ENCODE peak calls at places on chromosome 22, in four cellular contexts. One of them, this sample, is unnamed.

GRCh38 chr22:48444320-48445112 is 1383.2 kb downstream of the BRD1 start:
- DNase-seq in stomach: no peak
- DNase-seq in iPS DF 6.9: no peak
- DNase-seq in cardiac fibroblast: no peak
- DNase-seq in this sample: no peak

GRCh38 chr22:24140357-24140756 is 40.9 kb upstream of the SUSD2 start:
- DNase-seq in stomach: no peak
- DNase-seq in iPS DF 6.9: no peak
- DNase-seq in cardiac fibroblast: no peak
- DNase-seq in this sample: no peak

GRCh38 chr22:40056163-40056958 is 61.6 kb downstream of the FAM83F start:
- DNase-seq in stomach: no peak
- DNase-seq in iPS DF 6.9: no peak
- DNase-seq in cardiac fibroblast: no peak
- DNase-seq in this sample: no peak

GRCh38 chr22:25054943-25055511 is 102.5 kb downstream of the KIAA1671 start:
- DNase-seq in stomach: no peak
- DNase-seq in iPS DF 6.9: no peak
- DNase-seq in cardiac fibroblast: no peak
- DNase-seq in this sample: no peak

GRCh38 chr22:38021201-38021600 is 36.0 kb upstream of the PICK1 start:
- DNase-seq in stomach: no peak
- DNase-seq in iPS DF 6.9: no peak
- DNase-seq in cardiac fibroblast: no peak
- DNase-seq in this sample: no peak

GRCh38 chr22:38864361-38865191 is 7.4 kb downstream of the CBX6 start:
- DNase-seq in stomach: peak; percentile 70
- DNase-seq in iPS DF 6.9: no peak
- DNase-seq in cardiac fibroblast: peak; percentile 51
- DNase-seq in this sample: no peak

GRCh38 chr22:38697055-38697980 is 3.4 kb downstream of the JOSD1 start:
- DNase-seq in stomach: peak; percentile 70
- DNase-seq in iPS DF 6.9: no peak
- DNase-seq in cardiac fibroblast: peak; percentile 84
- DNase-seq in this sample: no peak

GRCh38 chr22:27754247-27754887 is 47.2 kb downstream of the MN1 start:
- DNase-seq in stomach: no peak
- DNase-seq in iPS DF 6.9: no peak
- DNase-seq in cardiac fibroblast: peak; percentile 42
- DNase-seq in this sample: no peak

GRCh38 chr22:44279059-44279340 is 33.8 kb downstream of the SHISAL1 start:
- DNase-seq in stomach: no peak
- DNase-seq in iPS DF 6.9: no peak
- DNase-seq in cardiac fibroblast: no peak
- DNase-seq in this sample: no peak

GRCh38 chr22:20218320-20218872 is 49.7 kb downstream of the RTN4R start:
- DNase-seq in stomach: no peak
- DNase-seq in iPS DF 6.9: no peak
- DNase-seq in cardiac fibroblast: no peak
- DNase-seq in this sample: no peak

GRCh38 chr22:43529461-43529860 is 117.6 kb downstream of the MPPED1 start:
- DNase-seq in stomach: no peak
- DNase-seq in iPS DF 6.9: no peak
- DNase-seq in cardiac fibroblast: no peak
- DNase-seq in this sample: no peak

GRCh38 chr22:37198290-37199102 is 10.4 kb upstream of the C1QTNF6 start:
- DNase-seq in stomach: peak; percentile 88
- DNase-seq in iPS DF 6.9: no peak
- DNase-seq in cardiac fibroblast: peak; percentile 80
- DNase-seq in this sample: peak; percentile 69

DNA sequence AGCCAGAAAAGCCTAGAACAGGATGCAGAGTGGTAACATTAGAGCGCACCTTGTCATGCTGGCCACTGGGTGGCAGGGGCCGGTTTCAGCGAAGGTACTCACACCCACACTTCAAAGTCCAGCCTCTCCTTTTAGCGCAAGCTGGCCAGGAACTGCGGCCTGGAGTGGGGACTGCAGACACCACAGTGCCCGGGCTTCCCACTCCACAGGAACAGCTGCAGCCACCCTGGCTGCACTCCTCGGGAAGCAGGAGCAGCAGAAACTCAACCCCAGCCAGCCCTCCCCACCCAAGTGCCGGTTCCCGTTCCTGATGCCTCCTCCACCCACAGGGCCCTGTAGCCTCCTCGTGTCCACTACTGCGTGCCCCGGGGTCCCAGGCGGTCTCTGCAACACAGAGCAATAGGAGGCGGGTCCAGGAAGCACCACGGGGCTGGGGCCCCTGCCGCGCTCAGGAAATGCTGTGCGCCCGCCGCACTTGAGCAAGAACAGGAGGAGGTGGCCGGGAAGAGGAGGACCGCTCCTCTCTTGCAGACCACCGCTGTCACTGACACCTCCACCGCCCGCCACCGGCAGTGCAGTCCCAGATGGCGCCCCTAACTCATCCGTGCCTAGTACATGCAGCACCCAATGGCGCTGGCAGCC is 2.2 kb downstream of the RFPL2 start:
- DNase-seq in stomach: peak; percentile 52
- DNase-seq in iPS DF 6.9: no peak
- DNase-seq in cardiac fibroblast: peak; percentile 45
- DNase-seq in this sample: peak; percentile 18
- H3K4me3 ChIP-seq in stomach: peak overlapping the region; percentile 39
- H3K4me3 ChIP-seq in iPS DF 6.9: no peak overlapping the region
- H3K4me3 ChIP-seq in cardiac fibroblast: no peak overlapping the region
- H3K4me3 ChIP-seq in this sample: peak overlapping the region; percentile 24

GRCh38 chr22:41401781-41402648 is 20.3 kb downstream of the TEF start:
- DNase-seq in stomach: peak; percentile 95
- DNase-seq in iPS DF 6.9: no peak
- DNase-seq in cardiac fibroblast: peak; percentile 88
- DNase-seq in this sample: peak; percentile 44
- H3K4me3 ChIP-seq in stomach: no peak overlapping the region
- H3K4me3 ChIP-seq in iPS DF 6.9: no peak overlapping the region
- H3K4me3 ChIP-seq in cardiac fibroblast: no peak overlapping the region
- H3K4me3 ChIP-seq in this sample: no peak overlapping the region

GRCh38 chr22:35754761-35755160 is 37.1 kb downstream of the APOL5 start:
- DNase-seq in stomach: no peak
- DNase-seq in iPS DF 6.9: no peak
- DNase-seq in cardiac fibroblast: no peak
- DNase-seq in this sample: no peak

GRCh38 chr22:35749808-35750207 is 32.1 kb downstream of the APOL5 start:
- DNase-seq in stomach: no peak
- DNase-seq in iPS DF 6.9: no peak
- DNase-seq in cardiac fibroblast: no peak
- DNase-seq in this sample: no peak

GRCh38 chr22:35756722-35757121 is 39.0 kb downstream of the APOL5 start:
- DNase-seq in stomach: no peak
- DNase-seq in iPS DF 6.9: no peak
- DNase-seq in cardiac fibroblast: no peak
- DNase-seq in this sample: no peak

GRCh38 chr22:35752172-35752832 is 34.6 kb downstream of the APOL5 start:
- DNase-seq in stomach: no peak
- DNase-seq in iPS DF 6.9: no peak
- DNase-seq in cardiac fibroblast: no peak
- DNase-seq in this sample: no peak

GRCh38 chr22:35752833-35753189 is 35.1 kb downstream of the APOL5 start:
- DNase-seq in stomach: no peak
- DNase-seq in iPS DF 6.9: no peak
- DNase-seq in cardiac fibroblast: no peak
- DNase-seq in this sample: no peak
- H3K4me3 ChIP-seq in stomach: no peak overlapping the region
- H3K4me3 ChIP-seq in iPS DF 6.9: no peak overlapping the region
- H3K4me3 ChIP-seq in cardiac fibroblast: no peak overlapping the region
- H3K4me3 ChIP-seq in this sample: no peak overlapping the region

DNA sequence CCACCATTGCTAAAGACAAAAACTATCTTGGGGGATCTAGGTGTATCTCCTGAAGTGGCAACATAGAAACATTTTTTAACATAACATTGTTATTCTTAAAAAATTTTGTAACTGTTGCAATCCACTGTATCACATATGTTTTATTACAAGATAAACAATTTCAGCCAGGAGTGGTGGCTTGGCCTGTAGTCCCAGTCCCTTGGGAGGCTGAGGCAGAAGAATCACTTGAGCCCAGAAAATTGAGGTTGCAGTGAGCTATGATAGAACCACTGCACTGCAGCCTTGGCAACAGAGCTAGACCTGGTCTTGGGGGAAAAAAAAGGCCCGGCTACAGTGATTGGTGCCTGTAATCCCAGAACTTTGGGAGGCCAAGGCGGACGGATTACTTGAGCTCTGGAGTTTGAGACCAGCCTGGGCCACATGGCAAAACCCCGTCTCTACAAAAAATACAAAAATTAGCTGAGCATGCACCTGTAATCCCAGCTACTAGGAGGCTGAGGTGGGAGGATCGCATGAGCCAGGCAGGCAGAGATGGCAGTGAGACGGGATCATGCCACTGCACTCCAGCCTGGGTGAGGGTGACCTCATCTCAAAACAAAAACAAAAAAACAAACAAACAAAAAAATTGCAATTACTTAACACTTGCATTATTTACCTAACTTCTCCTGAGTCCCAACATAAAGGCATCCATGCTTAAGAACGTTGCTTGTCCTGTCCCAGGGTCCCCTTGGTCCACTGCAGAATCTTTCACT is 1.5 kb upstream of the DEPDC5 start:
- DNase-seq in stomach: no peak
- DNase-seq in iPS DF 6.9: no peak
- DNase-seq in cardiac fibroblast: no peak
- DNase-seq in this sample: no peak
- H3K4me3 ChIP-seq in stomach: no peak overlapping the region
- H3K4me3 ChIP-seq in iPS DF 6.9: no peak overlapping the region
- H3K4me3 ChIP-seq in cardiac fibroblast: no peak overlapping the region
- H3K4me3 ChIP-seq in this sample: no peak overlapping the region

GRCh38 chr22:49481651-49482399 is 345.8 kb downstream of the BRD1 start:
- DNase-seq in stomach: no peak
- DNase-seq in iPS DF 6.9: no peak
- DNase-seq in cardiac fibroblast: no peak
- DNase-seq in this sample: no peak
- H3K4me3 ChIP-seq in stomach: no peak overlapping the region
- H3K4me3 ChIP-seq in iPS DF 6.9: no peak overlapping the region
- H3K4me3 ChIP-seq in cardiac fibroblast: no peak overlapping the region
- H3K4me3 ChIP-seq in this sample: no peak overlapping the region

This sample was measured in Jurkat, Clone E6-1.